ENCODE peak calls at places on chromosome X, in ten cellular contexts. N is epithelial cell of esophagus, U is neural progenitor cell, V is tibial nerve, J is lower leg skin, I is cardiac muscle cell, F is Caco-2, S is left ventricle myocardium inferior, T is astrocyte of the spinal cord, Z is hepatocyte. A is an unnamed sample.

GRCh38 chrX:9396930-9397329 is 67.9 kb upstream of the TBL1X start:
- DNase-seq in N (no peak), U (no peak), J (peak; percentile 74), V (no peak), S (no peak), Z (peak; percentile 36), T (peak; percentile 74), F (peak; percentile 27), I (no peak), A (no peak)

GRCh38 chrX:125205084-125205917 is 114.4 kb upstream of the TEX13C start:
- DNase-seq in F (no peak), J (peak; percentile 89), U (peak; percentile 78), V (no peak), S (peak; percentile 49), I (peak; percentile 74), Z (peak; percentile 70), N (peak; percentile 46), T (peak; percentile 45), A (peak; percentile 33)

GRCh38 chrX:10159069-10159468 is 2.3 kb downstream of the CLCN4 start:
- DNase-seq in T (no peak), V (no peak), S (no peak), J (no peak), Z (no peak), I (peak; percentile 18), U (no peak), N (no peak), F (no peak), A (no peak)

GRCh38 chrX:147376601-147377387 is 534.9 kb upstream of the FMR1 start:
- DNase-seq in S (no peak), T (no peak), N (no peak), Z (no peak), F (no peak), I (peak; percentile 17), J (no peak), V (no peak), U (peak; percentile 58), A (no peak)

GRCh38 chrX:29233592-29234179 is 646.4 kb downstream of the IL1RAPL1 start:
- DNase-seq in N (no peak), Z (no peak), J (no peak), T (no peak), V (no peak), S (no peak), I (no peak), U (no peak), F (no peak), A (no peak)

GRCh38 chrX:40009890-40010289 is 87.9 kb downstream of the BCOR start:
- DNase-seq in J (no peak), Z (no peak), S (no peak), F (no peak), T (no peak), N (no peak), V (no peak), I (no peak), U (peak; percentile 28), A (no peak)

GRCh38 chrX:19121898-19122640 is at the start of gene ADGRG2:
- DNase-seq in V (peak; percentile 7), U (peak; percentile 68), T (peak; percentile 6), Z (peak; percentile 49), N (peak; percentile 16), F (peak; percentile 41), J (no peak), I (peak; percentile 55), S (peak; percentile 30), A (no peak)

GRCh38 chrX:123450217-123450616 is 266.1 kb downstream of the GRIA3 start:
- DNase-seq in N (peak; percentile 17), I (peak; percentile 8), J (no peak), T (no peak), S (no peak), V (no peak), U (peak; percentile 14), F (peak; percentile 1), Z (peak; percentile 7), A (no peak)

GRCh38 chrX:118212817-118213183 is 96.2 kb upstream of the KLHL13 start:
- DNase-seq in F (no peak), V (no peak), Z (no peak), J (no peak), T (no peak), I (no peak), U (no peak), N (no peak), S (no peak), A (no peak)

GRCh38 chrX:23434356-23434884 is 99.8 kb downstream of the PTCHD1 start:
- DNase-seq in F (no peak), I (no peak), Z (peak; percentile 14), V (peak; percentile 68), N (peak; percentile 14), T (peak; percentile 89), J (peak; percentile 90), U (peak; percentile 26), S (peak; percentile 77), A (peak; percentile 45)

GRCh38 chrX:79167437-79167836 is 22.9 kb downstream of the GPR174 start:
- DNase-seq in Z (no peak), J (no peak), N (no peak), V (no peak), I (no peak), F (no peak), U (no peak), T (no peak), S (no peak), A (no peak)

GRCh38 chrX:148836741-148837140 is 336.3 kb downstream of the AFF2 start:
- DNase-seq in S (no peak), J (no peak), I (no peak), N (no peak), F (no peak), U (no peak), V (no peak), T (no peak), Z (no peak), A (no peak)

DNA sequence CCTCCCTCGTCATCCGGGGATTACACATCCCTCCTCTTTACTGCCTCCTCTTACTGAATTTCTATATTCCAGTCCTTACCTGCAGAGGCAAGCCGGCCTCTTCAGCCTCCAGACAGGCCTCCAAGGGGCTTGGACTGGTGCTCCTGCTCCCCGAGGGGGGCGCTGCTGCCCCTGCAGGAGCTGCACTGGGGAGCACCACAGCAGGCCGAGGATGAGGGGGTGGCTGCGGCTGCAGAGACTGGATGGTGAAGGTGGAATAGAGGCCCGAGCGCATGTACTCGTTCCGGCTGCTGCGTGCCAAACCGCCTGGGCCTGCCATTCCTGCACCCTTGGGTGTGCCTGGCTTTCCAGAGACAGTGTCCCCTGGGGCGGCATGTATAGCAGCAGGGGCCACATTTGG is 9.1 kb upstream of the CFP start:
- DNase-seq in N (no peak), U (no peak), J (no peak), F (no peak), I (no peak), Z (no peak), T (no peak), V (no peak), S (no peak), A (no peak)
- TF ChIP-seq CTCF in N (no peak), U (no peak), J (no peak), F (no peak), I (no peak), Z (no peak), T (no peak), V (no peak), S (no peak), A (no peak)

DNA sequence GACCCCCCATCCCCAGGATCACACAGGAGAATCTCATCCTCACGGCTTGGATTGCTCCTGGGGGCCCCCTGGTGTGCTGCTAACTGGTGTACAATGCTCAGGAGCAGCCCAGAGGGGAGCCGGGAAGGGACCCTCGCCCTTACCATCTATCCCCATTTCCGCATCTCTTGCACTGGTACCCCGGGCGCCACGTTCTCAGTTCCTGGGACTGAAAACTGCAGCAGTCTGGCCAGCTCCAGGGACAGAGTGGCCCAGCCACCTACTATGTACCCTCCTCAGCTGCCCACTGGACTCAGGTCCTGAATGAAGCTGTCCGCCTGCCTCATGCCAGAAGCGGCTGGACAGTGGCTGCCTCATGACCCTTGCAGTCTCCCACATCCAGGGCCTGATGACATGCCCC is 2.7 kb downstream of the SMIM10L2A start:
- DNase-seq in N (no peak), V (no peak), S (no peak), I (no peak), Z (no peak), J (peak; percentile 84), T (no peak), U (no peak), F (no peak), A (no peak)
- TF ChIP-seq CTCF in N (no peak), V (no peak), S (no peak), I (no peak), Z (no peak), J (no peak), T (no peak), U (no peak), F (no peak), A (no peak)

GRCh38 chrX:154836163-154836562 is 1.7 kb upstream of the SMIM9 start:
- DNase-seq in I (no peak), F (no peak), T (no peak), N (no peak), V (no peak), U (no peak), Z (no peak), S (no peak), J (no peak), A (no peak)

GRCh38 chrX:154840856-154841255 is 6.4 kb upstream of the SMIM9 start:
- DNase-seq in S (no peak), F (peak; percentile 19), U (no peak), V (no peak), N (peak; percentile 54), J (no peak), I (peak; percentile 4), Z (peak; percentile 23), T (peak; percentile 54), A (no peak)
- TF ChIP-seq CTCF in S (peak; percentile 57), F (peak; percentile 32), U (peak; percentile 40), V (peak; percentile 24), N (peak; percentile 49), J (no peak), I (peak; percentile 36), Z (peak; percentile 44), T (peak; percentile 32), A (peak; percentile 20)

DNA sequence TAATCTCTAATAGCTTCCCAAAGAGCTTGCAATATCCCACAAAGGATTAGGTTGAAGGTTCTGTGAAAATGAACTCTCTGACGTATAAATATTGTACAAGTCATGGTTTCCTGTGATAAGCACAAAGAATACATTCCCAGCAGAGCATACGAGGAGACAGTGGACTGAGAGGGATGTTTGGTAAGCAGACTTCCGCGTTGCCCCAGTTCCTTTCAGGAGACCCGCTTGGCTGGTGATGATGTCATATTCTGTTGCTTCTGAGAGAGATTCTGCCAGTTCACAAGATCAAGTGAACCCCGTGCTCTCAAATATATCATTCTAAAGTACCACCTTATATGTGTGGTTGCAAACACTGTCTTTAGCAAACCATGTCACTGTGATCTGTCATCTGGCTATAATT is 323.9 kb upstream of the CASK start:
- DNase-seq in J (no peak), V (no peak), N (peak; percentile 14), U (no peak), S (no peak), I (no peak), T (no peak), F (peak; percentile 10), Z (peak; percentile 8), A (no peak)
- TF ChIP-seq CTCF in J (no peak), V (no peak), N (no peak), U (no peak), S (no peak), I (no peak), T (no peak), F (no peak), Z (no peak), A (no peak)

GRCh38 chrX:104913348-104913747 is 307.1 kb downstream of the TEX13A start:
- DNase-seq in N (peak; percentile 9), Z (peak; percentile 26), J (no peak), S (no peak), U (peak; percentile 69), T (peak; percentile 4), I (peak; percentile 81), V (no peak), F (peak; percentile 5), A (no peak)
- TF ChIP-seq CTCF in N (peak; percentile 56), Z (peak; percentile 49), J (no peak), S (peak; percentile 44), U (peak; percentile 59), T (peak; percentile 44), I (peak; percentile 39), V (no peak), F (peak; percentile 37), A (peak; percentile 34)

A was measured in left lung.